ENCODE peak calls at places on chromosomes 2 and 18, in nine cellular contexts. One of them, this sample, is unnamed.
A peak's percentile ranks its signal among the peaks of the same experiment; 100 is the strongest.

GRCh38 chr2:224909885-224910517 is 132.3 kb downstream of the DOCK10 start:
- DNase-seq in H54: no peak
- DNase-seq in body of pancreas: peak; percentile 49
- DNase-seq in adrenal gland: peak; percentile 84
- DNase-seq in IMR-90: peak; percentile 73
- DNase-seq in NB4: peak; percentile 69
- DNase-seq in gastrocnemius medialis: peak; percentile 17
- DNase-seq in suprapubic skin: peak; percentile 81
- DNase-seq in transverse colon: no peak
- DNase-seq in this sample: peak; percentile 62

GRCh38 chr2:160257742-160258577 is 57.9 kb upstream of the ITGB6 start:
- DNase-seq in NB4: no peak
- DNase-seq in H54: no peak
- DNase-seq in adrenal gland: no peak
- DNase-seq in suprapubic skin: no peak
- DNase-seq in gastrocnemius medialis: no peak
- DNase-seq in body of pancreas: no peak
- DNase-seq in transverse colon: no peak
- DNase-seq in IMR-90: no peak
- DNase-seq in this sample: no peak

GRCh38 chr18:24616638-24617037 is 156.2 kb downstream of the HRH4 start:
- DNase-seq in gastrocnemius medialis: no peak
- DNase-seq in body of pancreas: no peak
- DNase-seq in IMR-90: no peak
- DNase-seq in transverse colon: no peak
- DNase-seq in suprapubic skin: no peak
- DNase-seq in adrenal gland: no peak
- DNase-seq in NB4: no peak
- DNase-seq in H54: no peak
- DNase-seq in this sample: no peak

GRCh38 chr18:23619388-23619873 is 33.1 kb upstream of the NPC1 start:
- DNase-seq in H54: peak; percentile 15
- DNase-seq in NB4: no peak
- DNase-seq in adrenal gland: peak; percentile 53
- DNase-seq in IMR-90: no peak
- DNase-seq in transverse colon: peak; percentile 17
- DNase-seq in gastrocnemius medialis: no peak
- DNase-seq in suprapubic skin: no peak
- DNase-seq in body of pancreas: peak; percentile 23
- DNase-seq in this sample: no peak

GRCh38 chr2:227164745-227165350 is 424 bp downstream of the COL4A3 start:
- DNase-seq in transverse colon: peak; percentile 53
- DNase-seq in gastrocnemius medialis: peak; percentile 83
- DNase-seq in suprapubic skin: no peak
- DNase-seq in body of pancreas: peak; percentile 20
- DNase-seq in IMR-90: no peak
- DNase-seq in H54: no peak
- DNase-seq in NB4: no peak
- DNase-seq in adrenal gland: peak; percentile 84
- DNase-seq in this sample: no peak

GRCh38 chr2:103819599-103819998 is 1034.3 kb upstream of the POU3F3 start:
- DNase-seq in adrenal gland: no peak
- DNase-seq in IMR-90: no peak
- DNase-seq in transverse colon: no peak
- DNase-seq in H54: no peak
- DNase-seq in gastrocnemius medialis: no peak
- DNase-seq in NB4: no peak
- DNase-seq in body of pancreas: no peak
- DNase-seq in suprapubic skin: no peak
- DNase-seq in this sample: no peak

GRCh38 chr2:20231632-20232031 is 6.7 kb upstream of the SDC1 start:
- DNase-seq in NB4: peak; percentile 23
- DNase-seq in adrenal gland: no peak
- DNase-seq in gastrocnemius medialis: no peak
- DNase-seq in suprapubic skin: peak; percentile 80
- DNase-seq in IMR-90: peak; percentile 76
- DNase-seq in body of pancreas: peak; percentile 56
- DNase-seq in H54: peak; percentile 94
- DNase-seq in transverse colon: peak; percentile 90
- DNase-seq in this sample: no peak

GRCh38 chr2:127087780-127088495 is 19.0 kb downstream of the BIN1 start:
- DNase-seq in H54: no peak
- DNase-seq in body of pancreas: no peak
- DNase-seq in adrenal gland: no peak
- DNase-seq in suprapubic skin: no peak
- DNase-seq in gastrocnemius medialis: peak; percentile 87
- DNase-seq in transverse colon: no peak
- DNase-seq in IMR-90: peak; percentile 12
- DNase-seq in NB4: peak; percentile 58
- DNase-seq in this sample: peak; percentile 60

GRCh38 chr2:98608962-98609604 is 694 bp downstream of the UNC50 start:
- DNase-seq in gastrocnemius medialis: no peak
- DNase-seq in NB4: peak; percentile 41
- DNase-seq in transverse colon: peak; percentile 20
- DNase-seq in adrenal gland: peak; percentile 35
- DNase-seq in body of pancreas: no peak
- DNase-seq in H54: no peak
- DNase-seq in suprapubic skin: no peak
- DNase-seq in IMR-90: peak; percentile 58
- DNase-seq in this sample: peak; percentile 44

GRCh38 chr2:98607104-98607503 is 1.2 kb downstream of the COA5 start:
- DNase-seq in IMR-90: no peak
- DNase-seq in H54: no peak
- DNase-seq in adrenal gland: no peak
- DNase-seq in gastrocnemius medialis: no peak
- DNase-seq in transverse colon: no peak
- DNase-seq in suprapubic skin: no peak
- DNase-seq in NB4: peak; percentile 52
- DNase-seq in body of pancreas: no peak
- DNase-seq in this sample: no peak

GRCh38 chr2:98606431-98606830 is 1.9 kb downstream of the COA5 start:
- DNase-seq in transverse colon: no peak
- DNase-seq in IMR-90: no peak
- DNase-seq in gastrocnemius medialis: no peak
- DNase-seq in NB4: no peak
- DNase-seq in adrenal gland: no peak
- DNase-seq in suprapubic skin: no peak
- DNase-seq in body of pancreas: no peak
- DNase-seq in H54: no peak
- DNase-seq in this sample: no peak

GRCh38 chr2:98607741-98608117 is 583 bp downstream of the COA5 start:
- DNase-seq in body of pancreas: no peak
- DNase-seq in gastrocnemius medialis: no peak
- DNase-seq in IMR-90: peak; percentile 10
- DNase-seq in H54: no peak
- DNase-seq in NB4: no peak
- DNase-seq in suprapubic skin: no peak
- DNase-seq in adrenal gland: no peak
- DNase-seq in transverse colon: no peak
- DNase-seq in this sample: no peak

DNA sequence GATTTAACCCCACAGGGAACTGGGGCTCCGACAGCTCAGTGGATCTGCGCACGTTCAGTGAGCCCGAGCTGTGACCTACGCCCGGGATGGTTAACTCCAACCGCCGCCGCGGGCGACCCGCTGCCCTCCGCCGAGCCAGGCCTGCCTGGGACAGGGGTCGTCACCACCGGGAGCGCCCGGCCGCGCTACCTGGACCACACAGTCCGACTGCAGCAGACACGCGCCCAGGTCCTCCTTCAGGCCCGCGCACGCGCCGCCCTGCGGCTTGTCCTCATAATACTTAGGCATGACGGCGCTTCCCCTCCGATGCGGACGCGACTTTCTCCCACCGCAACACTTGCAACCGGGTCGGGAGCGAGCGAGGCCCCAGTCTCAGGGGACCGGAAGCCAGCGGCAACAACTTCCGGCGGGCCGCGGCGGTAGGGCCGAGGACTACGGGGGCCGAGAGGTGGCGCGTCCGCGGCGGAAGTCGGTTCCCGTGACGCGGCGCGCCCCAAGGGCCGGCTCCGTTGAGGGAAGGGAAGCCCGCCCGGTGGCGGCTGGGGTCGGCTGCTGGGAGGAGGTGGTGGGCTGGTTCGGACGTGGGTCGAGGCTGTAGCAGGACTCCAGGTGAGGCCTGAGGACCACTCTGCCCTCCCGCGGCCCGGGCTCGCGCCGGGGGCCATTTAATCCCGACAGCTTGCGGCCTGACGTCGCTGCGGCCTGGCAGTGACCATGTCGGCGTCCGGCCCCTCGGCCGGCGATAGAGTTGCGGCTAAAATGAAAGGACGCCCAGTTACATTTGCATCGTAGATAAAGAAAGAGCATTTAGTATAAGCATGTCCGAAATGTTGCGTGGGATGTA is at the start of the genes COA5 and UNC50:
- DNase-seq in adrenal gland: peak; percentile 89
- DNase-seq in suprapubic skin: peak; percentile 95
- DNase-seq in transverse colon: peak; percentile 92
- DNase-seq in H54: peak; percentile 93
- DNase-seq in body of pancreas: peak; percentile 87
- DNase-seq in NB4: peak; percentile 99
- DNase-seq in IMR-90: peak; percentile 91
- DNase-seq in gastrocnemius medialis: peak; percentile 85
- DNase-seq in this sample: peak; percentile 86
- TF ChIP-seq POLR2A in adrenal gland: peak; percentile 83
- TF ChIP-seq POLR2A in suprapubic skin: peak; percentile 92
- TF ChIP-seq POLR2A in transverse colon: peak; percentile 92
- TF ChIP-seq POLR2A in H54: peak; percentile 71
- TF ChIP-seq POLR2A in body of pancreas: peak; percentile 92
- TF ChIP-seq POLR2A in NB4: peak; percentile 75
- TF ChIP-seq POLR2A in IMR-90: peak; percentile 95
- TF ChIP-seq POLR2A in gastrocnemius medialis: peak; percentile 79
- TF ChIP-seq POLR2A in this sample: peak; percentile 81

GRCh38 chr18:57802869-57803118 is 321 bp downstream of the ATP8B1 start:
- DNase-seq in transverse colon: no peak
- DNase-seq in body of pancreas: no peak
- DNase-seq in gastrocnemius medialis: no peak
- DNase-seq in NB4: no peak
- DNase-seq in IMR-90: no peak
- DNase-seq in suprapubic skin: no peak
- DNase-seq in H54: no peak
- DNase-seq in adrenal gland: no peak
- DNase-seq in this sample: no peak

GRCh38 chr18:57805117-57805516 is 2.0 kb upstream of the ATP8B1 start:
- DNase-seq in transverse colon: no peak
- DNase-seq in body of pancreas: no peak
- DNase-seq in H54: no peak
- DNase-seq in IMR-90: no peak
- DNase-seq in gastrocnemius medialis: no peak
- DNase-seq in NB4: no peak
- DNase-seq in suprapubic skin: no peak
- DNase-seq in adrenal gland: no peak
- DNase-seq in this sample: no peak

GRCh38 chr18:57801379-57802165 is 1.5 kb downstream of the ATP8B1 start:
- DNase-seq in gastrocnemius medialis: no peak
- DNase-seq in NB4: no peak
- DNase-seq in transverse colon: no peak
- DNase-seq in suprapubic skin: no peak
- DNase-seq in body of pancreas: peak; percentile 42
- DNase-seq in IMR-90: no peak
- DNase-seq in H54: no peak
- DNase-seq in adrenal gland: no peak
- DNase-seq in this sample: no peak

GRCh38 chr18:57802166-57802868 is 798 bp downstream of the ATP8B1 start:
- DNase-seq in IMR-90: no peak
- DNase-seq in suprapubic skin: no peak
- DNase-seq in gastrocnemius medialis: no peak
- DNase-seq in H54: no peak
- DNase-seq in transverse colon: no peak
- DNase-seq in adrenal gland: no peak
- DNase-seq in body of pancreas: peak; percentile 27
- DNase-seq in NB4: no peak
- DNase-seq in this sample: no peak

DNA sequence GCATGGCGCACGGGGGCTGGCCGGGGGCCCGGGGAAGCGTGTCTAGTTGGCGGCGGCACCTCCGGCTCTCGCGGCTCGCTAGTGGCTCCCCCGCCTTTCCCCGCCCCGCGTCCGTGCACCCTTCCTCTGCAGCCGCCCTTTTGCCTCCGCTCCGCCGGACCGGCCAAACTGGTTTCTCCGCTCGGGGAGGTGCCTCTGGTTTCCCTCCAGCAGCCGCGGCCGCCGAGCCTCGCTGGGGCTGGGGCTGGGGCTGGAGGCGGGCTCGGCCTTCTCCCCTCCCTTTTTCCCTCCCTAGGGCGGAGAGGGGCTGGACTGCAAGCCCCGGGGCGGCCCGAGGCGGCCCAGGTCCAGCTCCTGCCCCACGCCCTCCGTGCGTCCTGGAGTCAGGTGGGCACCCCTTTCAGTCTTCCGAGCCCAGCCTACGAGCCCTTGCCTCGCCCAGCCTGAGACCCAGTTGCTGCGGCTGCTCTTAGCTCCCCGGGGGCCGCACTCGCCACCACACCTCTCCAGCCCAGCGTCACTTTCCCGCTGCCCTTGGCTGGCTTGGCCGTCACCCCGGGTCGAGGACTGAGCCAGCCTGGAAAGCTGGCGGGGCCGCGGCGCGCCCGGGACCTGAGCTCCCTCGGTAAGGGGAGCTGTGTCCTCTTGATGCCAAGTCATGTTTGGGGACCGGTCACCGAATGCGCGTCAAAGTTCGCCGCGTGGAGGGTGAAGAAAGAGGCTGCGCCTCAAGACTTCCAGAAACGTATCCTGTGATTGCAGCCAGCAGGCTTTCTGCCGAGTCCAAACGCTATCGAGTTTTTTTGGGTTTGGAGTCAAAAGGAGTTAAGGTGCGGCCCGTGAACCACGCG is at the start of gene ATP8B1:
- DNase-seq in adrenal gland: peak; percentile 81
- DNase-seq in NB4: peak; percentile 40
- DNase-seq in IMR-90: peak; percentile 73
- DNase-seq in transverse colon: peak; percentile 96
- DNase-seq in gastrocnemius medialis: peak; percentile 45
- DNase-seq in body of pancreas: peak; percentile 99
- DNase-seq in suprapubic skin: peak; percentile 91
- DNase-seq in H54: no peak
- DNase-seq in this sample: peak; percentile 60
- TF ChIP-seq POLR2A in adrenal gland: peak; percentile 78
- TF ChIP-seq POLR2A in NB4: no peak
- TF ChIP-seq POLR2A in IMR-90: peak; percentile 47
- TF ChIP-seq POLR2A in transverse colon: peak; percentile 92
- TF ChIP-seq POLR2A in gastrocnemius medialis: peak; percentile 57
- TF ChIP-seq POLR2A in body of pancreas: peak; percentile 96
- TF ChIP-seq POLR2A in suprapubic skin: peak; percentile 24
- TF ChIP-seq POLR2A in H54: peak; percentile 80
- TF ChIP-seq POLR2A in this sample: peak; percentile 42

GRCh38 chr2:205527801-205528200 is 154.5 kb upstream of the NRP2 start:
- DNase-seq in IMR-90: peak; percentile 59
- DNase-seq in suprapubic skin: no peak
- DNase-seq in transverse colon: no peak
- DNase-seq in body of pancreas: no peak
- DNase-seq in H54: no peak
- DNase-seq in gastrocnemius medialis: no peak
- DNase-seq in adrenal gland: no peak
- DNase-seq in NB4: no peak
- DNase-seq in this sample: no peak
- TF ChIP-seq POLR2A in IMR-90: no peak
- TF ChIP-seq POLR2A in suprapubic skin: no peak
- TF ChIP-seq POLR2A in transverse colon: no peak
- TF ChIP-seq POLR2A in body of pancreas: no peak
- TF ChIP-seq POLR2A in H54: no peak
- TF ChIP-seq POLR2A in gastrocnemius medialis: no peak
- TF ChIP-seq POLR2A in adrenal gland: no peak
- TF ChIP-seq POLR2A in NB4: no peak
- TF ChIP-seq POLR2A in this sample: no peak

GRCh38 chr2:69012310-69013122 is 463 bp upstream of the ANTXR1 start:
- DNase-seq in adrenal gland: peak; percentile 69
- DNase-seq in IMR-90: peak; percentile 76
- DNase-seq in suprapubic skin: peak; percentile 81
- DNase-seq in gastrocnemius medialis: peak; percentile 28
- DNase-seq in body of pancreas: peak; percentile 32
- DNase-seq in NB4: peak; percentile 56
- DNase-seq in transverse colon: peak; percentile 53
- DNase-seq in H54: peak; percentile 37
- DNase-seq in this sample: peak; percentile 87

GRCh38 chr2:69011611-69012157 is 1.3 kb upstream of the ANTXR1 start:
- DNase-seq in body of pancreas: no peak
- DNase-seq in transverse colon: no peak
- DNase-seq in H54: no peak
- DNase-seq in adrenal gland: no peak
- DNase-seq in gastrocnemius medialis: no peak
- DNase-seq in suprapubic skin: no peak
- DNase-seq in IMR-90: no peak
- DNase-seq in NB4: peak; percentile 31
- DNase-seq in this sample: no peak

GRCh38 chr2:69010437-69011194 is 2.4 kb upstream of the ANTXR1 start:
- DNase-seq in body of pancreas: no peak
- DNase-seq in NB4: no peak
- DNase-seq in transverse colon: no peak
- DNase-seq in IMR-90: no peak
- DNase-seq in gastrocnemius medialis: no peak
- DNase-seq in H54: no peak
- DNase-seq in adrenal gland: no peak
- DNase-seq in suprapubic skin: no peak
- DNase-seq in this sample: no peak

GRCh38 chr2:69013837-69014796 is 1.1 kb downstream of the ANTXR1 start:
- DNase-seq in transverse colon: no peak
- DNase-seq in adrenal gland: no peak
- DNase-seq in NB4: no peak
- DNase-seq in H54: no peak
- DNase-seq in IMR-90: peak; percentile 54
- DNase-seq in suprapubic skin: no peak
- DNase-seq in body of pancreas: no peak
- DNase-seq in gastrocnemius medialis: no peak
- DNase-seq in this sample: no peak

GRCh38 chr2:69013123-69013836 is at the start of gene ANTXR1:
- DNase-seq in gastrocnemius medialis: peak; percentile 41
- DNase-seq in IMR-90: peak; percentile 78
- DNase-seq in suprapubic skin: peak; percentile 79
- DNase-seq in NB4: peak; percentile 57
- DNase-seq in adrenal gland: peak; percentile 69
- DNase-seq in body of pancreas: peak; percentile 19
- DNase-seq in transverse colon: peak; percentile 31
- DNase-seq in H54: peak; percentile 67
- DNase-seq in this sample: peak; percentile 78
- TF ChIP-seq POLR2A in gastrocnemius medialis: no peak
- TF ChIP-seq POLR2A in IMR-90: peak; percentile 53
- TF ChIP-seq POLR2A in suprapubic skin: no peak
- TF ChIP-seq POLR2A in NB4: no peak
- TF ChIP-seq POLR2A in adrenal gland: peak; percentile 36
- TF ChIP-seq POLR2A in body of pancreas: no peak
- TF ChIP-seq POLR2A in transverse colon: peak; percentile 32
- TF ChIP-seq POLR2A in H54: peak; percentile 60
- TF ChIP-seq POLR2A in this sample: peak; percentile 37